ENCODE peak calls at places on chromosomes 5 and 9, in six cellular contexts. H, R, C, N, V and M are unnamed samples.

GRCh38 chr9:31135567-31135966 is 1248.9 kb upstream of the ACO1 start:
- DNase-seq in H (no peak), R (no peak), C (no peak), N (no peak), V (no peak), M (no peak)

GRCh38 chr5:181261320-181262085 is 560 bp upstream of the TRIM52 start:
- DNase-seq in H (peak; percentile 52), R (peak; percentile 77), C (peak; percentile 74), N (no peak), V (no peak), M (no peak)

GRCh38 chr5:39448504-39449128 is 23.8 kb upstream of the DAB2 start:
- DNase-seq in H (no peak), R (no peak), C (no peak), N (no peak), V (no peak), M (no peak)

GRCh38 chr5:136036991-136037705 is 8.4 kb downstream of the TGFBI start:
- DNase-seq in H (no peak), R (no peak), C (no peak), N (no peak), V (no peak), M (no peak)

GRCh38 chr9:115877852-115878450 is 275.6 kb upstream of the PAPPA start:
- DNase-seq in H (no peak), R (no peak), C (no peak), N (no peak), V (no peak), M (no peak)

GRCh38 chr5:61450170-61450815 is 118.2 kb downstream of the ZSWIM6 start:
- DNase-seq in H (no peak), R (no peak), C (no peak), N (no peak), V (peak; percentile 70), M (no peak)

GRCh38 chr5:14268236-14268701 is 125.1 kb downstream of the TRIO start:
- DNase-seq in H (no peak), R (no peak), C (no peak), N (no peak), V (no peak), M (no peak)

GRCh38 chr9:135216666-135217431 is 129.4 kb downstream of the OLFM1 start:
- DNase-seq in H (no peak), R (no peak), C (no peak), N (peak; percentile 28), V (no peak), M (no peak)

GRCh38 chr5:21236896-21237830 is 1249.2 kb upstream of the CDH18 start:
- DNase-seq in H (no peak), R (no peak), C (no peak), N (no peak), V (no peak), M (no peak)

GRCh38 chr5:16713386-16713928 is 96.7 kb upstream of the RETREG1 start:
- DNase-seq in H (no peak), R (no peak), C (peak; percentile 58), N (no peak), V (no peak), M (no peak)

GRCh38 chr9:70534058-70534457 is 119.6 kb upstream of the KLF9 start:
- DNase-seq in H (no peak), R (no peak), C (no peak), N (no peak), V (no peak), M (no peak)

GRCh38 chr5:105877592-105877991 is 1793.1 kb downstream of the EFNA5 start:
- DNase-seq in H (no peak), R (no peak), C (no peak), N (no peak), V (no peak), M (no peak)

GRCh38 chr9:133464638-133465037 is 4.9 kb downstream of the CACFD1 start:
- DNase-seq in H (no peak), R (no peak), C (no peak), N (no peak), V (no peak), M (no peak)

GRCh38 chr9:133468374-133468773 is 8.6 kb downstream of the CACFD1 start:
- DNase-seq in H (no peak), R (no peak), C (no peak), N (no peak), V (no peak), M (no peak)

GRCh38 chr9:133468777-133469455 is 9.1 kb downstream of the CACFD1 start:
- DNase-seq in H (no peak), R (no peak), C (no peak), N (no peak), V (no peak), M (no peak)

GRCh38 chr9:133463864-133464615 is 4.3 kb downstream of the CACFD1 start:
- DNase-seq in H (no peak), R (no peak), C (no peak), N (no peak), V (no peak), M (no peak)

DNA sequence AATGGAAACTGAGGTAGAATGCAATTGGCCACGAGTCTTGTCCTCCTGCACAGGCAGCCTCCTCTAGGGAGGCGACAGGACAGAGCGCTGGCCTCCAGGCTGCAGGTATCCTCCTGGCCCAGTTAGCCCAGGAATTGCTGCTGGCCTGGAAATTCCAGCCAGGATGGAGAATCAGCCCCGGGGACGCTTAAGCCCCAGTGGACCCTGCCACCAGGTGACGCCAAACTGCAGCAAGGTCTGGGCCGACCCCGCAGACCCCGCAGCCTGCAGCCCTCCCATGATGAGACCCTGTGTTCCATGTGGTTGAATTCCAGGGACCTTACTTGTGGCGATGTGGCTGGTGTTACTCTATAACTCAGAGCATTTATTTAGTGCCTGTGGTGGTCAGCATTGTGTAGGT is 7.3 kb downstream of the CACFD1 start:
- DNase-seq in H (no peak), R (no peak), C (peak; percentile 38), N (no peak), V (no peak), M (no peak)
- TF ChIP-seq CTCF in H (no peak), R (peak; percentile 22), C (no peak), N (no peak), V (no peak), M (no peak)

GRCh38 chr9:113876806-113877236 is 712 bp downstream of the ZNF618 start:
- DNase-seq in H (no peak), R (no peak), C (no peak), N (no peak), V (no peak), M (no peak)
- TF ChIP-seq CTCF in H (no peak), R (peak; percentile 79), C (peak; percentile 58), N (peak; percentile 84), V (peak; percentile 52), M (peak; percentile 39)

GRCh38 chr5:124678992-124679519 is 67.4 kb downstream of the ZNF608 start:
- DNase-seq in H (no peak), R (no peak), C (no peak), N (no peak), V (no peak), M (no peak)

GRCh38 chr5:124677376-124677998 is 69.0 kb downstream of the ZNF608 start:
- DNase-seq in H (no peak), R (no peak), C (no peak), N (no peak), V (no peak), M (no peak)

GRCh38 chr5:124679578-124680210 is 66.7 kb downstream of the ZNF608 start:
- DNase-seq in H (no peak), R (no peak), C (no peak), N (no peak), V (no peak), M (no peak)

GRCh38 chr5:124677999-124678385 is 68.4 kb downstream of the ZNF608 start:
- DNase-seq in H (no peak), R (no peak), C (no peak), N (no peak), V (no peak), M (no peak)

GRCh38 chr5:124678478-124678877 is 68.0 kb downstream of the ZNF608 start:
- DNase-seq in H (no peak), R (no peak), C (no peak), N (no peak), V (no peak), M (no peak)
- TF ChIP-seq CTCF in H (no peak), R (no peak), C (no peak), N (no peak), V (no peak), M (no peak)

DNA sequence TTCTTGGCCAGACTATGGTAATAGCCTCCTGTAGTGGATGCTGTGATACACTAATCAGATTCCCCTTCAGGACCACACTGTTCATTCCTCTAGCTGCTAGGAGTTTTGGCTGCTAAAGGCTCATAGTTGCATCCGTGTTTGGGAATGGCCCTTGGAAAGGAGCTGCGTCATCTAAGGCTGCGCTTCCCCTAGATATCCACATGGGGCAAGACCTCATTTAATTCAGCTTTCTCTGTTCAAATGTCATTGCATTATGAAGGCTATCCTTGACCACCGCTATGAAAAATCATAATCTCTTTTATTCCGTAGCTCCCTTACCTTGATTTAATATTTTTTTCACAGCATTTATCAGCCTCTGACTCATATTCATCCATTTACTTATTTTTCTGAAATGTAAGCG is 258.3 kb upstream of the NR4A3 start:
- DNase-seq in H (no peak), R (no peak), C (no peak), N (no peak), V (no peak), M (no peak)
- TF ChIP-seq CTCF in H (no peak), R (no peak), C (no peak), N (no peak), V (peak; percentile 18), M (no peak)

GRCh38 chr5:116062352-116062751 is 22.5 kb upstream of the COMMD10 start:
- DNase-seq in H (no peak), R (no peak), C (no peak), N (no peak), V (no peak), M (no peak)
- TF ChIP-seq CTCF in H (no peak), R (no peak), C (no peak), N (peak; percentile 35), V (no peak), M (peak; percentile 13)

GRCh38 chr5:85288914-85289313 is 904.2 kb upstream of the EDIL3 start:
- DNase-seq in H (no peak), R (no peak), C (no peak), N (no peak), V (no peak), M (no peak)
- TF ChIP-seq CTCF in H (no peak), R (no peak), C (no peak), N (no peak), V (no peak), M (no peak)

DNA sequence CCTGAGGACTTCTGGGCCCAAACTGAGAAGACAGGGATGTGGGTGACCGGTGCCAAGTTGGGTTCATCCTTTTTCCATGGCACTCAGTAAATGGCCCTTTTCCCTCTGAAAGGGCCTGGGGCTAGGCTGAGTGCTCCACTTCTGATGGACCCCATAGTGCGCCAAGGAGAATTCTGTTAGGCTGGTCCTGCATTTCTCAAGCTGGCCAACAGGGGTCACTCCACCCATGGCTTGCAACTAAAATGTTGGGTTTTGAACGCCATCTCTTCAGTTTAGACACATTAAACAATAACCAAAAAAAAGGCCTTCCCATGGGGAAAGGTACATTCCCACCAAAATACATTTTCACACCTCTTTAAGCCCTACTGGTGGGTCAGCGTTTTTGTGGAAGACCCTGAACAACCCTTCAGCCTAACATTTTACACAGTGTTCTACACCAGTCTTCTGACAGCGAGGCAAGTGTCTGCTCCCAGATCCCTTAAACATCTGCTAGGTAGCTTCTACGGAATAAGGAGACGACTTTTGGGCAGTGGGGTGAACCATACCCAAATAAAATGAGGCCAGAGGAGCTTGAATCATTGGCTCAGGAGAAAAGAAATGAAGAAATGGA is 27.3 kb downstream of the CNTFR start:
- DNase-seq in H (no peak), R (no peak), C (no peak), N (no peak), V (no peak), M (no peak)
- TF ChIP-seq CTCF in H (no peak), R (peak; percentile 81), C (peak; percentile 63), N (peak; percentile 73), V (peak; percentile 54), M (peak; percentile 60)